ENCODE peak calls at places on chromosomes 5 and 9, in five cellular contexts. G, V, Z, F and P are unnamed samples.

GRCh38 chr9:35756743-35757526 is 2.9 kb upstream of the MSMP start:
- DNase-seq in V (peak), Z (peak), F (no peak), G (peak), P (peak)

GRCh38 chr5:16178745-16179372 is 732 bp downstream of the MARCHF11 start:
- DNase-seq in G (no peak), F (no peak), V (peak), Z (no peak), P (peak)

GRCh38 chr5:69129413-69129812 is 35.6 kb downstream of the SLC30A5 start:
- DNase-seq in G (no peak), F (no peak), Z (peak), V (no peak), P (no peak)

GRCh38 chr5:176538505-176538806 is 1.3 kb upstream of the RNF44 start:
- DNase-seq in F (no peak), V (no peak), Z (no peak), G (no peak), P (no peak)

GRCh38 chr9:136978865-136979544 is 1.7 kb downstream of the PTGDS start:
- DNase-seq in Z (no peak), V (no peak), F (no peak), G (no peak), P (no peak)

GRCh38 chr9:133003071-133003461 is 24.6 kb downstream of the GFI1B start:
- DNase-seq in Z (no peak), V (no peak), G (no peak), F (no peak), P (no peak)

GRCh38 chr9:132125944-132126720 is 35.7 kb upstream of the NTNG2 start:
- DNase-seq in Z (no peak), G (no peak), F (no peak), V (no peak), P (no peak)

GRCh38 chr5:5886812-5887486 is 464.5 kb downstream of the ICE1 start:
- DNase-seq in V (peak), G (no peak), Z (peak), F (no peak), P (no peak)

GRCh38 chr9:114171500-114171899 is 16.2 kb downstream of the COL27A1 start:
- DNase-seq in G (no peak), Z (no peak), F (no peak), V (no peak), P (no peak)

GRCh38 chr5:151742870-151743294 is 15.5 kb downstream of the ATOX1 start:
- DNase-seq in G (peak), F (peak), Z (peak), V (peak), P (no peak)

GRCh38 chr9:121640076-121640475 is 11.4 kb upstream of the DAB2IP start:
- DNase-seq in Z (peak), F (no peak), V (peak), G (no peak), P (no peak)

GRCh38 chr5:35360671-35361070 is 130.4 kb upstream of the PRLR start:
- DNase-seq in F (no peak), G (no peak), Z (no peak), V (no peak), P (no peak)

GRCh38 chr9:124493218-124493617 is 14.0 kb downstream of the NR5A1 start:
- DNase-seq in F (no peak), G (no peak), Z (no peak), V (no peak), P (no peak)

GRCh38 chr9:7246917-7247538 is 489.3 kb downstream of the KDM4C start:
- DNase-seq in V (no peak), Z (no peak), G (no peak), F (no peak), P (no peak)

GRCh38 chr9:125255781-125256391 is 5.7 kb upstream of the GAPVD1 start:
- DNase-seq in V (peak), G (no peak), F (no peak), Z (peak), P (no peak)

GRCh38 chr5:90264930-90265857 is 144.4 kb downstream of the CETN3 start:
- DNase-seq in Z (peak), V (peak), G (peak), F (peak), P (peak)

GRCh38 chr9:124440786-124441185 is 9.5 kb upstream of the ADGRD2 start:
- DNase-seq in F (no peak), V (no peak), G (no peak), Z (no peak), P (no peak)

GRCh38 chr9:133005221-133005760 is 25.5 kb upstream of the GTF3C5 start:
- DNase-seq in G (no peak), V (no peak), F (no peak), Z (no peak), P (no peak)

GRCh38 chr9:134066923-134067851 is 639 bp downstream of the BRD3 start:
- DNase-seq in G (no peak), V (no peak), Z (peak), F (no peak), P (no peak)

GRCh38 chr9:38000735-38001134 is 68.3 kb downstream of the SHB start:
- DNase-seq in Z (no peak), V (no peak), F (no peak), G (no peak), P (no peak)

GRCh38 chr9:37604296-37604695 is 11.9 kb upstream of the TOMM5 start:
- DNase-seq in Z (no peak), F (no peak), G (no peak), V (no peak), P (no peak)

GRCh38 chr9:38380872-38381534 is 11.5 kb upstream of the ALDH1B1 start:
- DNase-seq in F (no peak), Z (peak), G (no peak), V (peak), P (no peak)

GRCh38 chr5:142327111-142327842 is 2.5 kb upstream of the SPRY4 start:
- DNase-seq in G (no peak), Z (no peak), F (no peak), V (no peak), P (no peak)

GRCh38 chr5:146390469-146390868 is 51.8 kb downstream of the POU4F3 start:
- DNase-seq in V (peak), Z (no peak), G (peak), F (no peak), P (peak)

GRCh38 chr5:135332519-135333150 is 66.4 kb downstream of the MACROH2A1 start:
- DNase-seq in V (peak), G (peak), Z (peak), F (peak), P (no peak)

GRCh38 chr9:16031971-16032370 is 479.1 kb downstream of the CCDC171 start:
- DNase-seq in F (no peak), V (no peak), Z (no peak), G (no peak), P (no peak)

GRCh38 chr9:12956261-12956660 is 181.4 kb downstream of the LURAP1L start:
- DNase-seq in V (no peak), G (no peak), F (no peak), Z (no peak), P (no peak)

GRCh38 chr5:114418546-114419388 is 56.9 kb downstream of the KCNN2 start:
- DNase-seq in Z (no peak), G (no peak), F (no peak), V (no peak), P (peak)

GRCh38 chr5:6843821-6844220 is 130.6 kb downstream of the TENT4A start:
- DNase-seq in G (no peak), F (no peak), V (no peak), Z (no peak), P (no peak)

GRCh38 chr9:131395027-131395744 is 1.3 kb downstream of the PRRC2B start:
- DNase-seq in F (no peak), V (no peak), G (no peak), Z (no peak), P (no peak)

GRCh38 chr5:14396071-14396470 is 185.5 kb upstream of the OTULINL start:
- DNase-seq in Z (no peak), F (no peak), V (no peak), G (no peak), P (no peak)

GRCh38 chr9:16099901-16100300 is 547.1 kb downstream of the CCDC171 start:
- DNase-seq in V (no peak), Z (no peak), F (no peak), G (no peak), P (no peak)

GRCh38 chr9:89720721-89721660 is 116.2 kb downstream of the GADD45G start:
- DNase-seq in F (no peak), Z (no peak), V (no peak), G (no peak), P (no peak)

GRCh38 chr5:147234825-147235635 is at the start of gene STK32A:
- DNase-seq in F (no peak), G (no peak), V (no peak), Z (no peak), P (no peak)

GRCh38 chr5:137034213-137034612 is 464.9 kb downstream of the SPOCK1 start:
- DNase-seq in G (no peak), F (no peak), V (no peak), Z (no peak), P (no peak)

GRCh38 chr5:16437974-16438373 is 27.6 kb downstream of the ZNF622 start:
- DNase-seq in G (no peak), F (peak), Z (peak), V (no peak), P (no peak)

GRCh38 chr9:87861332-87861731 is 21.3 kb upstream of the SPATA31E1 start:
- DNase-seq in G (no peak), V (no peak), F (no peak), Z (no peak), P (no peak)

GRCh38 chr9:87857948-87858335 is 24.7 kb upstream of the SPATA31E1 start:
- DNase-seq in Z (no peak), F (no peak), V (no peak), G (no peak), P (no peak)

GRCh38 chr9:87857141-87857947 is 25.3 kb upstream of the SPATA31E1 start:
- DNase-seq in V (no peak), Z (no peak), F (no peak), G (no peak), P (no peak)

GRCh38 chr9:87859137-87859536 is 23.5 kb upstream of the SPATA31E1 start:
- DNase-seq in G (no peak), F (no peak), Z (no peak), V (no peak), P (no peak)

DNA sequence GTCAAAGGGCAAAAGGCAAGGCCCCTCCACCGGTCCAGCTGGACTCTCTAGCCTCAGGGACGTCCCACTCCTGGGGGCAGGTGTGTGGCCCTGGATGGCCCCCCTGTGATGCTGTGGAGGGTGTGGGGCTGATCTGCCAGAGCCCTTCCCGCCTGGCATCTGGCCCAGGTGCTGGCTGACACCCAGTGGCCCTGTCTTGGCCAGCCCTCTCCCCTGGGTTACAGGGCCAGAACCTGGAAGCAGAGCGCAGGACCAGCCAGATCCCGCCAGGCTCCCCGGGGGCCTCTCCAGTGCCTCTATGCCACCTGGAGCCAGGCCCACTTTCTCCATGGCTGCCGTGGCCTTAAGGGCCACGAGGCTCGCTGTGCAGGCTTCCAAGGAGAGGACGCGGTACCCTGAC is 22.9 kb upstream of the SPATA31E1 start:
- DNase-seq in G (no peak), V (no peak), F (no peak), Z (no peak), P (no peak)
- H3K4me3 ChIP-seq in G (no peak), V (no peak), F (no peak), Z (no peak), P (no peak)

DNA sequence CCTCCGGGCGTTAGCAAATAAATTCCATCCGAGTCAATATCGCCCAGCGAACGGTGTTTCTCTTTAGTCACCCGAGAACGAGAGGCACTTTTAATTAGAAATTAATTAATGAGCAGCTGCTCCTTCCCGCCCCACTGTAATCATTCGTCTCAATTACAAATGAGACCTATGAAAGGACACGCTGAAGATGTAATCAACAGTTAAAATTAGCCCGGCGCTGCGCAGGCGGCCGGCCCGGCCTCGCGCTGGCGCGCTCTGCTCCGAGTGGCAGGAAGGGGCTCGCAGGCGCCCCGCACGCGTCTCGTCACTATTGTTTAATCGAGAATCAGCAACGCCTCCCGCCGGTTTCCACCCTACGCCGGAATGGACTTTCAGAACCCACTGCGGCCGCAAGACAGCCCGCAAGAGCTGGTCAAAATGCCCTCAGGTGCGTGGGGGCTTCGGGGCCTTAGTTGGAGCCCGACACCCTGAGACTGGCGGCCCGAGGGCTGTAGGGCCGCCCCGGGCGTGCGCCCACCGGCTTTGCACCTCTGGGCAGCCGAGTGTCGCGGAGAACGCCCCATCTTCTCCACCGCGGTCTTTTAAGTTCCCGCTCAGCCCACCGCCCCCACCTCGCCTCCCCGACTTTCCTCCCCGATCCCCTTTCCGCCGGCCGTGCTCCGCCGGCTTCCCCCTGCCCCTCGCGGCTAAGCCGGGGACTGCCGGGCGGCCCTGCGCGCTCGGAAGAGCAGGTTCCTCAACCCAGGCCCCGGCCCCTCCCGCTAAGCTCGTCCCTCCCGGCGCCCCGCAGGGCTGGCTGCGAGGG is 597 bp upstream of the IRX4 start:
- DNase-seq in F (no peak), G (no peak), Z (peak), V (no peak), P (no peak)
- TF ChIP-seq REST in F (no peak), G (no peak), Z (no peak), V (no peak), P (no peak)

GRCh38 chr5:162272417-162272816 is 204.8 kb downstream of the GABRG2 start:
- DNase-seq in G (no peak), V (no peak), F (no peak), Z (no peak), P (no peak)

GRCh38 chr5:162274684-162275083 is 207.1 kb downstream of the GABRG2 start:
- DNase-seq in G (no peak), F (no peak), Z (no peak), V (no peak), P (no peak)

GRCh38 chr5:162268694-162269481 is 201.3 kb downstream of the GABRG2 start:
- DNase-seq in F (no peak), V (no peak), Z (no peak), G (no peak), P (no peak)
- H3K4me3 ChIP-seq in F (no peak), V (no peak), Z (no peak), G (no peak), P (no peak)

GRCh38 chr5:80139573-80139972 is 104.4 kb downstream of the THBS4 start:
- DNase-seq in Z (no peak), V (no peak), F (no peak), G (no peak), P (no peak)

GRCh38 chr5:80141681-80142080 is 106.5 kb downstream of the THBS4 start:
- DNase-seq in F (no peak), Z (no peak), G (no peak), V (no peak), P (no peak)

GRCh38 chr5:80140496-80140895 is 105.3 kb downstream of the THBS4 start:
- DNase-seq in V (no peak), F (no peak), G (no peak), Z (no peak), P (no peak)

GRCh38 chr5:80142996-80143395 is 107.8 kb downstream of the THBS4 start:
- DNase-seq in V (no peak), Z (no peak), G (no peak), F (no peak), P (no peak)

DNA sequence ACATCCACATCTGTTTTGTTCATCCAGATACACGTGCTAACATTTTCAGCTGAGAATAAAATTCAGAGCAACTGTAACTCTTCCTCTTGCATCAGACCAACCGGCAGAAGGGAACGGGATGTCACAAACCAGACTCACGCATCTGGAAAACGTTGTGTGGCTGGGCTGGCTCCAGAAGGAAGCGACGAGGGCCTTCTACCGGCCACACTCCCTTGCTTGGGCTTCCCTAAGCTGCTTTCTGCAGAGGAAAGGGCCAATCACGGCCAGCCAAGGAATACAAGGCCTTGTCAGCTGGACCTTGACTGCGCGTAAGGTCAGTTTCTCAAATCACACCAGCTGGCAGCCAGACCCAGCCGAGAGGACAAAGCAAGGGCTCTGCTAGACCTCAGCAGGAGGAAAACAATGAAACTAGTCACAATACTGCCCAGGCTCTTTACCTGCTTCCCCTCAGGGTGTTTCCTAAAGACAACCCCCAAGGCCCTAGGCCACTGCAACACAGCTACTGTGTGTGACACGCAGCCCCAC is 106.1 kb downstream of the THBS4 start:
- DNase-seq in Z (no peak), G (no peak), V (no peak), F (no peak), P (peak)
- TF ChIP-seq REST in Z (no peak), G (no peak), V (no peak), F (no peak), P (no peak)

GRCh38 chr5:80963966-80964481 is 3.9 kb downstream of the RASGRF2 start:
- DNase-seq in F (no peak), V (no peak), G (no peak), Z (no peak), P (no peak)

GRCh38 chr5:80964491-80964890 is 4.3 kb downstream of the RASGRF2 start:
- DNase-seq in V (peak), Z (no peak), F (no peak), G (no peak), P (no peak)

GRCh38 chr5:80963521-80963895 is 3.3 kb downstream of the RASGRF2 start:
- DNase-seq in F (no peak), G (no peak), V (no peak), Z (no peak), P (no peak)

GRCh38 chr5:80964919-80965318 is 4.8 kb downstream of the RASGRF2 start:
- DNase-seq in V (no peak), Z (no peak), F (no peak), G (no peak), P (no peak)

DNA sequence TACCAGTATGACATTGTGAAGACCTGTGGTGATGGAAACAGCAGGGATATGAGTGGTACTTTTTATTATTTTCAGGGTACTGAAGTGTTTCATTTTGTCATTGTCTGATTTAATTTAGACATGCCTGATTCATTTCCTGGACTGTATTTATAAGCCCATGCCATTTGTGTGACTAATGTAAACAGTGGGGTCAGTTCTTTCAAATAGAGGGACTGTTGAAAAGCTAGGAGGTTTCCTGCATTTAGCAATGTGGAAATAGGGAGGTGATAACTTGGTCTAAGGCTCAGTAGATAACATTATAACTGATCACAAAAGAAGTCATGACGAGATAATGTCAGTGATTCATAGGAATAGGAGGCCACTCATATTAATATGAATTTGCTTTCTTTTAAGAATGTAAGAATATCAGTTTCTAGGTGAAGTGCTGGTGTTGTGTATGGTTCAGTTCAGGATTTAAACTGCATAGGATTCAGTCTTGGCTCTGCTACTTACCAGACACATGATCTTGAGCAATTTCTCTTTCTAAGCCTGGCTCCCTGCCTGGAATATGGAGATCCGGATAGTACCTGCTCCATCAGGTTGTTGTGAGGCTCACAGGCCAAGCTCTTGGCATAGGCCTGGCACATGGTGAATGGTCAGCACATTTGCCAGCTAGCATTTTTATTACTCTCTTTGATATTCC is 7.5 kb downstream of the RASGRF2 start:
- DNase-seq in F (peak), Z (peak), G (no peak), V (peak), P (no peak)
- H3K4me3 ChIP-seq in F (no peak), Z (no peak), G (no peak), V (no peak), P (no peak)

GRCh38 chr5:125198270-125198974 is 452.0 kb upstream of the ZNF608 start:
- DNase-seq in G (no peak), Z (no peak), F (no peak), V (no peak), P (no peak)
- TF ChIP-seq REST in G (no peak), Z (no peak), F (no peak), V (no peak), P (no peak)